ENCODE peak calls at places on chromosomes 1 and 21, in eight cellular contexts. H is vagina, J is prostate gland, N is GM12892, E is Panc1, U is transverse colon, M is GM12891, G is spleen. Z is an unnamed sample.

GRCh38 chr1:173469656-173470055 is 7.5 kb upstream of the PRDX6 start:
- DNase-seq in H (no peak), J (no peak), N (no peak), E (no peak), U (peak), M (no peak), G (no peak), Z (no peak)

GRCh38 chr1:212034516-212035122 is 738 bp downstream of the INTS7 start:
- DNase-seq in H (peak), J (no peak), N (no peak), E (no peak), U (no peak), M (no peak), G (no peak), Z (no peak)

GRCh38 chr1:93178418-93178817 is 1.8 kb downstream of the TMED5 start:
- DNase-seq in H (no peak), J (no peak), N (no peak), E (no peak), U (no peak), M (no peak), G (no peak), Z (no peak)

GRCh38 chr1:91243171-91243570 is 161.5 kb downstream of the HFM1 start:
- DNase-seq in H (no peak), J (no peak), N (no peak), E (no peak), U (no peak), M (no peak), G (no peak), Z (no peak)

GRCh38 chr1:167196185-167196584 is 24.5 kb upstream of the POU2F1 start:
- DNase-seq in H (no peak), J (no peak), N (no peak), E (no peak), U (no peak), M (no peak), G (no peak), Z (no peak)

GRCh38 chr1:46133946-46134345 is 1.5 kb upstream of the PIK3R3 start:
- DNase-seq in H (no peak), J (no peak), N (no peak), E (no peak), U (no peak), M (no peak), G (no peak), Z (no peak)

GRCh38 chr1:201593200-201593828 is 54.4 kb downstream of the NAV1 start:
- DNase-seq in H (peak), J (no peak), N (no peak), E (peak), U (peak), M (no peak), G (peak), Z (no peak)

GRCh38 chr1:202045699-202046098 is 35.3 kb downstream of the ELF3 start:
- DNase-seq in H (no peak), J (no peak), N (no peak), E (no peak), U (peak), M (no peak), G (no peak), Z (no peak)

GRCh38 chr1:21670059-21670881 is 1.1 kb upstream of the RAP1GAP start:
- DNase-seq in H (no peak), J (no peak), N (no peak), E (no peak), U (no peak), M (no peak), G (no peak), Z (peak)

GRCh38 chr1:116067564-116067887 is 43.7 kb upstream of the MAB21L3 start:
- DNase-seq in H (no peak), J (no peak), N (no peak), E (no peak), U (no peak), M (no peak), G (no peak), Z (no peak)

GRCh38 chr1:205601209-205601608 is 30.6 kb downstream of the ELK4 start:
- DNase-seq in H (no peak), J (no peak), N (no peak), E (no peak), U (no peak), M (no peak), G (no peak), Z (no peak)

GRCh38 chr1:21811875-21812305 is at the start of gene LDLRAD2:
- DNase-seq in H (no peak), J (no peak), N (no peak), E (no peak), U (no peak), M (no peak), G (no peak), Z (no peak)

GRCh38 chr1:17117451-17118265 is 1.6 kb downstream of the PADI2 start:
- DNase-seq in H (no peak), J (no peak), N (no peak), E (no peak), U (no peak), M (no peak), G (no peak), Z (no peak)

GRCh38 chr1:212699104-212699838 is 369 bp downstream of the BATF3 start:
- DNase-seq in H (no peak), J (no peak), N (no peak), E (no peak), U (peak), M (peak), G (peak), Z (peak)

GRCh38 chr1:177838910-177839309 is 130.9 kb downstream of the SEC16B start:
- DNase-seq in H (no peak), J (no peak), N (no peak), E (no peak), U (no peak), M (no peak), G (no peak), Z (no peak)

GRCh38 chr1:109527098-109527811 is 12.4 kb upstream of the GPR61 start:
- DNase-seq in H (no peak), J (no peak), N (no peak), E (no peak), U (no peak), M (no peak), G (no peak), Z (no peak)

GRCh38 chr1:27632387-27633297 is 2.3 kb downstream of the FGR start:
- DNase-seq in H (no peak), J (no peak), N (peak), E (no peak), U (no peak), M (no peak), G (peak), Z (no peak)

GRCh38 chr1:80384960-80385359 is 1378.4 kb upstream of the ADGRL4 start:
- DNase-seq in H (no peak), J (no peak), N (no peak), E (no peak), U (no peak), M (no peak), G (no peak), Z (no peak)

GRCh38 chr21:42777064-42777756 is 102.1 kb downstream of the WDR4 start:
- DNase-seq in H (no peak), J (no peak), N (no peak), E (no peak), U (no peak), M (no peak), G (peak), Z (no peak)

DNA sequence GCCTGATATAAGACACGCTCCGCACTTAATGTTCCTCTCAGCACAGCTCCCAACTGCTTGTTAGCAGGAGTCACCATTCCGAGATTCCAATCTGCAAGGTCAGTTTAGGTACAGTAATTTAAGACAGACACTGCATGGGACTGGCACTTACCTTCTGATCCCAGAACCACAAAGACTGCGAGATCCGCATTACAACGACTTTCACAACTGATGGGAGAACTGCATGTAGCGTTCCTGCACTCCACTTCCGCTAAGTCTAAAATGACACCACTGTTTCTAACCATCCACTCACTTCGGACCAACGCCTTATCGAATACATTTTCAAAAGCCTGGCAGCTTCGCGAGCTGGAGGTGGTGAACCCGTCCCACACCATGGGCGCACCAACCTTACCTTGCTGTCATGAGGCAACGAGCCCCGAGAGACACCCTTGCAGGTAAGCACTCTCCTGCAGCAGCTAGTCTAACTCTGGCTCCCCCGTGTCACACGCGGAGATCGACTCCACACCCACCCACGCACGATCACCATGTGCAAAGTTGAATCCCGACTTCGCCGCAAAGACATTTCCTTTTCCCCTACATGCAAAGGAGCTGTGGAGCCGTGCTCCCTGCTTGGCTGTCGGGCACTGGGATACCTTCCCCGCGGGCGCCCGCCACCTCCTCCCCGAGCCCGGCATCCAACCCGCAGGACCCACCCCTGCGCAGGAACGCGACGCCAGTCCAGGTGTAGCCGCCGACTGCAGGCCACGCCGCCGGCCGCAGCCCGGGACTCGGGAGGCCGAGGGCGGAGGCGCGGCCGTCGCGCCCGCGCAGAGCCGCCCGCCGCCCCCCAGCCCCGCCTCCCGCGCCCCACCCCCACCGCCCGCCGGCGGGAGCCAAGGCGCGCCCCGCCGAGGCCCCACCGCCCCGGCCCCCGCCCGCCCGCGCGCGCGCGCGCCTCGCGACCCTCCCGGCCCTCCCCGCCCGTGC is 733 bp downstream of the TAF5L start:
- DNase-seq in H (no peak), J (peak), N (peak), E (no peak), U (peak), M (peak), G (peak), Z (peak)
- TF ChIP-seq POLR2AphosphoS5 in H (no peak), J (no peak), N (peak), E (no peak), U (no peak), M (no peak), G (no peak), Z (no peak)

DNA sequence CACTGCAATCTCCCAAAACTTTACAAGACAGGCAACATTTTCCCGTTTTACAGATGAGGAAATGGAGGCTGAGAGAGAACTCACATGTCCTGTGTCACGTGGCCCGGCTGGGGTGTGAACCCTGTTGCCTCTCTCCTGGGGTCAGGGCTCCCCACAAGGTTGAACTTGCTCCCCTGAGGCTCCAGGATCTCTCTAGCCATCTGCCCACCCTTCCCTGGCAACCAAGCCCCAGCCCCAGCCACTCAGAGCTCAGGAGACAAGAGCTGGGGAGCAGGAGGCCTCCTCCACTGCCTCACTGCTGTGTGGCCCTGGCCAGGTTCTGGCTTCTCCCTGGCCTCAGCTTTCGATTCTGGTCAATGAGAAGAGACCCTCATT is 11.8 kb downstream of the LAPTM5 start:
- DNase-seq in H (no peak), J (no peak), N (no peak), E (no peak), U (no peak), M (no peak), G (peak), Z (no peak)
- TF ChIP-seq POLR2AphosphoS5 in H (no peak), J (no peak), N (no peak), E (no peak), U (no peak), M (no peak), G (peak), Z (no peak)

GRCh38 chr1:226662704-226663326 is 76.3 kb downstream of the ITPKB start:
- DNase-seq in H (peak), J (peak), N (peak), E (peak), U (peak), M (peak), G (peak), Z (no peak)

GRCh38 chr1:226665505-226666163 is 73.4 kb downstream of the ITPKB start:
- DNase-seq in H (no peak), J (no peak), N (no peak), E (no peak), U (no peak), M (no peak), G (peak), Z (no peak)

GRCh38 chr1:226663327-226663704 is 75.8 kb downstream of the ITPKB start:
- DNase-seq in H (no peak), J (no peak), N (no peak), E (no peak), U (no peak), M (no peak), G (no peak), Z (no peak)

GRCh38 chr1:226666164-226666506 is 72.9 kb downstream of the ITPKB start:
- DNase-seq in H (no peak), J (no peak), N (no peak), E (no peak), U (no peak), M (no peak), G (peak), Z (no peak)

DNA sequence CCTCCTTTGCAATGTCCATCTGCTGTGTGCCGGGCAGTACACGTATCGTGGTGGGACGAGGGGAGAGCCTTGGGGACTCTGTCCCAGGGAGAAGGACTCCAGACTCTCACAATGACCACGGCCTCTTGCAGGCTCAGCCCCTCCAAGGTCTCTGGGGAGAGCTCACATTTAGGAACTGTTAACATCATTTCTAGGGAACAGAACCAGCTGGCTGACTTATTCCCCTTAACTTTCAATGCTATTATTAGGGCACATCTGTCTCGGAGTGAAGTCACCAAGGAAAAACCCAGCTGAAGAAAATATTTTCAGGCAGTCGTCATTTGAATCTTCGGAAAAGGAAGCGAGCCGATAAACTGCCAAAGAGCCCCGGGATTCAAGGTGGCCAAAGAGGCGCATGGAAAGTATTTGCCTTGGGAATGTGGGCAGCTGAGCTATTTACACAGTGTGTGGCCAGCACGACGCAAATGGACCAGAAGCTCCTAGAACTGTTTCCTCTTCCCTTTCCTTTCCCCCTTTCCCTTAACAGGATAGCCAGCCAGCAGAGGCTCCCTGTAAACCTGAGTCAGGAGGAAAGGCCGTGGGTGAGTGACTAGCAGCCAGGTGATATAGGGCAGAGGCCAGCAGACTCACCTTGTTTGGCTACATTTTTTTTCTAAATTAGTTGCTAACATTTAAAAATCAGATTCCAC is 74.5 kb downstream of the ITPKB start:
- DNase-seq in H (no peak), J (no peak), N (no peak), E (no peak), U (peak), M (no peak), G (peak), Z (no peak)
- TF ChIP-seq POLR2AphosphoS5 in H (peak), J (peak), N (no peak), E (no peak), U (peak), M (no peak), G (peak), Z (no peak)

GRCh38 chr1:24745711-24746582 is 700 bp downstream of the CLIC4 start:
- DNase-seq in H (no peak), J (peak), N (no peak), E (no peak), U (peak), M (no peak), G (peak), Z (peak)
- TF ChIP-seq POLR2AphosphoS5 in H (no peak), J (peak), N (no peak), E (no peak), U (peak), M (no peak), G (peak), Z (no peak)

GRCh38 chr1:244730153-244730933 is 77.4 kb downstream of the DESI2 start:
- DNase-seq in H (no peak), J (no peak), N (peak), E (no peak), U (peak), M (no peak), G (peak), Z (peak)
- TF ChIP-seq POLR2AphosphoS5 in H (no peak), J (no peak), N (no peak), E (no peak), U (no peak), M (no peak), G (no peak), Z (no peak)

DNA sequence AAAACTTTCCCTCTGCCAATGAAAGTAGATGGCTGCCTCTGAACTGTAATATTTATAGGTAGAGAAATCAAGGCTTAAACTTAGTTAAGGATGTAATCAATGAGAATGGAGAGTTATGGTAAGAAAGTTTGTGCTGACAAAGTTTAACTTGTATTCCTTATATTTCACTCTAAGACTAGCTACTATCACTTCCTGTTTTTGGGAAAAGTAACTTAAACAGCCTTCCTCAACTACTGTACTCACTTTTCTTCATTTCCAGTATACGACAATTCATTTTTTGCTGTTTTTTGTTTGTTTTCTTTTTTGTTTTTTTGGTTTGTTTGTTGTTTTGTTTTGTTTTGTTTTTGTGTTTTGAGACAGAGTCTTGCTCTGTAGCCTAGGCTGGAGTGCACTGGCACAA is 3.7 kb downstream of the RGS18 start:
- DNase-seq in H (no peak), J (no peak), N (no peak), E (no peak), U (no peak), M (no peak), G (no peak), Z (no peak)
- TF ChIP-seq POLR2AphosphoS5 in H (no peak), J (no peak), N (no peak), E (no peak), U (no peak), M (no peak), G (no peak), Z (no peak)